ENCODE peak calls at places on chromosomes 2 and 18, in four cellular contexts. Y, G, U and I are unnamed samples.

GRCh38 chr2:85648619-85649018 is 19.4 kb downstream of the SFTPB start:
- DNase-seq in Y (peak), G (peak), U (peak), I (no peak)

GRCh38 chr2:178674122-178674521 is 133.1 kb downstream of the TTN start:
- DNase-seq in Y (no peak), G (no peak), U (no peak), I (no peak)

GRCh38 chr18:12890500-12890899 is 6.5 kb upstream of the PTPN2 start:
- DNase-seq in Y (no peak), G (no peak), U (no peak), I (no peak)

GRCh38 chr2:197986977-197987376 is 182.6 kb downstream of the PLCL1 start:
- DNase-seq in Y (no peak), G (no peak), U (no peak), I (no peak)

GRCh38 chr2:72694715-72695496 is 130.9 kb downstream of the EXOC6B start:
- DNase-seq in Y (peak), G (no peak), U (peak), I (no peak)

GRCh38 chr2:152065945-152066344 is 32.9 kb downstream of the CACNB4 start:
- DNase-seq in Y (no peak), G (no peak), U (no peak), I (no peak)

GRCh38 chr2:100731535-100731981 is 88.4 kb upstream of the NPAS2 start:
- DNase-seq in Y (peak), G (no peak), U (no peak), I (no peak)

GRCh38 chr18:8623549-8624106 is 14.4 kb downstream of the RAB12 start:
- DNase-seq in Y (no peak), G (no peak), U (no peak), I (no peak)

GRCh38 chr2:218284106-218284811 is 8.0 kb downstream of the TMBIM1 start:
- DNase-seq in Y (peak), G (peak), U (peak), I (peak)

GRCh38 chr2:223113161-223113560 is 61.2 kb downstream of the KCNE4 start:
- DNase-seq in Y (peak), G (no peak), U (peak), I (no peak)

GRCh38 chr2:28370355-28370754 is 22.3 kb upstream of the FOSL2 start:
- DNase-seq in Y (no peak), G (no peak), U (no peak), I (no peak)

GRCh38 chr2:229270551-229271410 is at the start of gene PID1:
- DNase-seq in Y (peak), G (no peak), U (no peak), I (no peak)

GRCh38 chr2:234142530-234142929 is 92.0 kb downstream of the SPP2 start:
- DNase-seq in Y (peak), G (no peak), U (no peak), I (no peak)

GRCh38 chr2:168175469-168175868 is 71.9 kb downstream of the STK39 start:
- DNase-seq in Y (no peak), G (no peak), U (no peak), I (no peak)

GRCh38 chr2:237254369-237254861 is 159.5 kb downstream of the COL6A3 start:
- DNase-seq in Y (peak), G (no peak), U (peak), I (no peak)

GRCh38 chr18:26909599-26910290 is 44.2 kb upstream of the AQP4 start:
- DNase-seq in Y (no peak), G (no peak), U (no peak), I (no peak)

GRCh38 chr18:61606759-61607158 is 273.5 kb downstream of the CDH20 start:
- DNase-seq in Y (peak), G (no peak), U (peak), I (no peak)